ENCODE peak calls at places on chromosomes 1 and 21, in five cellular contexts. R is HCT116, M is K562, J is H1, T is GM12878. Y is an unnamed sample.

GRCh38 chr1:226402615-226403521 is 5.0 kb downstream of the PARP1 start:
- DNase-seq in M (no peak), J (no peak), R (no peak), T (no peak), Y (no peak)

GRCh38 chr1:248625971-248626370 is 8.9 kb downstream of the OR2T11 start:
- DNase-seq in J (no peak), R (no peak), T (no peak), M (no peak), Y (no peak)

GRCh38 chr1:110370827-110371226 is 20.0 kb downstream of the SLC16A4 start:
- DNase-seq in T (no peak), J (no peak), R (no peak), M (no peak), Y (no peak)

GRCh38 chr1:1561801-1562470 is 12.7 kb downstream of the SSU72 start:
- DNase-seq in M (no peak), R (no peak), J (no peak), T (no peak), Y (no peak)

GRCh38 chr21:44551290-44552015 is at the start of gene KRTAP10-2:
- DNase-seq in T (no peak), R (no peak), M (no peak), J (peak; percentile 45), Y (no peak)

GRCh38 chr1:4599951-4600481 is 54.4 kb upstream of the AJAP1 start:
- DNase-seq in T (no peak), R (no peak), J (no peak), M (no peak), Y (no peak)

GRCh38 chr1:18339161-18339560 is 141.6 kb upstream of the KLHDC7A start:
- DNase-seq in M (no peak), T (no peak), J (no peak), R (no peak), Y (no peak)

GRCh38 chr1:58620926-58621325 is 43.9 kb upstream of the TACSTD2 start:
- DNase-seq in T (no peak), M (no peak), R (no peak), J (no peak), Y (no peak)

GRCh38 chr1:229836324-229836723 is 210.3 kb downstream of the URB2 start:
- DNase-seq in R (no peak), J (no peak), T (no peak), M (no peak), Y (no peak)

GRCh38 chr1:221118176-221118937 is 239.1 kb downstream of the HLX start:
- DNase-seq in J (no peak), M (no peak), T (no peak), R (no peak), Y (no peak)

GRCh38 chr1:231162300-231162969 is 577 bp downstream of the TRIM67 start:
- DNase-seq in J (peak; percentile 84), T (no peak), M (peak; percentile 90), R (no peak), Y (peak; percentile 60)

GRCh38 chr21:36554411-36555157 is 74.7 kb upstream of the CLDN14 start:
- DNase-seq in T (no peak), J (peak; percentile 38), R (no peak), M (no peak), Y (no peak)

GRCh38 chr21:25953659-25954058 is 216.9 kb downstream of the APP start:
- DNase-seq in T (no peak), J (no peak), M (no peak), R (no peak), Y (no peak)

GRCh38 chr1:215004121-215004837 is 78.3 kb upstream of the KCNK2 start:
- DNase-seq in T (no peak), M (no peak), J (no peak), R (no peak), Y (no peak)

GRCh38 chr1:157081717-157082116 is 17.9 kb downstream of the ETV3L start:
- DNase-seq in M (no peak), R (no peak), T (no peak), J (no peak), Y (no peak)

GRCh38 chr1:24108334-24109165 is 3.4 kb downstream of the MYOM3 start:
- DNase-seq in R (peak; percentile 32), M (peak; percentile 49), J (no peak), T (no peak), Y (no peak)

GRCh38 chr1:43563779-43564616 is 33.3 kb downstream of the PTPRF start:
- DNase-seq in J (no peak), M (no peak), R (no peak), T (no peak), Y (no peak)

GRCh38 chr1:231335663-231336602 is 1.7 kb downstream of the EXOC8 start:
- DNase-seq in M (no peak), R (no peak), J (no peak), T (no peak), Y (no peak)

GRCh38 chr1:47444578-47445465 is 7.0 kb downstream of the FOXD2 start:
- DNase-seq in M (peak; percentile 36), R (no peak), T (no peak), J (peak; percentile 77), Y (no peak)

GRCh38 chr1:94725566-94725965 is 94.6 kb upstream of the SLC44A3 start:
- DNase-seq in J (no peak), R (no peak), M (no peak), T (no peak), Y (no peak)

GRCh38 chr1:108570128-108570527 is 10.2 kb downstream of the EEIG2 start:
- DNase-seq in M (no peak), J (no peak), R (peak; percentile 15), T (no peak), Y (peak; percentile 21)

GRCh38 chr1:168187180-168187579 is 8.4 kb downstream of the TIPRL start:
- DNase-seq in R (no peak), T (no peak), M (no peak), J (no peak), Y (no peak)

GRCh38 chr1:111748618-111749337 is 6.9 kb upstream of the DDX20 start:
- DNase-seq in M (no peak), R (no peak), J (no peak), T (no peak), Y (no peak)

GRCh38 chr1:100539836-100540536 is 2.0 kb downstream of the GPR88 start:
- DNase-seq in J (peak; percentile 74), T (no peak), R (no peak), M (no peak), Y (no peak)

GRCh38 chr1:59045137-59045536 is 251.8 kb upstream of the FGGY start:
- DNase-seq in J (no peak), T (no peak), M (no peak), R (no peak), Y (no peak)

GRCh38 chr1:9213956-9214355 is 20.6 kb upstream of the H6PD start:
- DNase-seq in J (no peak), T (no peak), M (no peak), R (no peak), Y (no peak)

DNA sequence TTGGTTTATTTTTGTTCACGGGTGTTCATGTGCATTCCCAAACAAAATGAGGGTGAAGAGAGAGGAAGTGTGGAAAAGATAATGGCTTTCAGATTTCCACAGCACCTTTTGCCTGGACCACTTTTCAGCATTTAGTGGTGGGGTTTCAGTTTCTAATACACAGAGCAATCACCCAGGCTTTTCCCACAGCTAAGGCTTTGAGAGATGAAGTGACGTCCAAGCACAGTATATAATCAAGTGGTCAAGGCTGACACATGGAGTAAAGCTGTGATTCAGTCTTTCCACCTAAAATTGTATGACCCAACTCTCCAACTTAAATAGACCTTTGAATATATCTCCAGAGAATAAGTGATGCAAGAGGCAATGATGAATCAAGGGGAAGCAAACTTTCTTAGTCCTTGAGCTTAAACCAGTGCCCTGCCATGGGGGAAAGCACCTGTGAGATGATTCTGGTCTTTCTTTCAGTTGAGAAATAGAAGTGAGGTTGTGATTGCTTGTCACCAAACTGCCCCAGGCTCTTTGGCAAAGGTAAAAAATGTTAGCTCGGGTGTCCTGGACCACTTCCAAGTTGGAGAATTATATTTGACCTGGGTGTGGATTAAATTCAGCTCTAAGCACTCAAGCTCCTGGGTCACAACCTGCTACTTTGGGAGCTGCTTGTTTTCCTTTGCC is 2.4 kb upstream of the PIK3R3 start:
- DNase-seq in R (no peak), T (peak; percentile 56), J (no peak), M (no peak), Y (peak; percentile 14)
- TF ChIP-seq JUND in R (no peak), T (no peak), J (no peak), M (no peak), Y (no peak)

GRCh38 chr1:206500046-206500445 is 7.3 kb upstream of the RASSF5 start:
- DNase-seq in T (no peak), R (no peak), J (no peak), M (no peak), Y (no peak)
- TF ChIP-seq JUND in T (no peak), R (no peak), J (no peak), M (no peak), Y (no peak)

DNA sequence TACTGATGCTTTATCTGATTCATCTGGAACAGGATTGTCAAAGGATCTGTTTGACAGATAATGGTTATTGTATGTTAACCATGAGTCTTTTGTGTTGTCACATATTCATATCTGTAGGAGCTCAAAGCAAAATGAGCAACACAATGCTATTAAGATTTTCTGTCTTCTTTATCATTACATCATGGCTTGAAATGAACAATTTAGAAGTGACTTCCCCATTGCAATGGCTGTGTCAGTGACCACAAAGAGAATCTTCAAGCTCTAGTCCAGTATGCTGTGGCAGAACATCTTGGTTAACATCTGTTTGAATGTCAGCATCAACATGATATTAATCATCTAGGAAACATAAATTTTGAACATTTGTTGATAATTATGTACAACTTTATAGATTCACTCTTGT is 1148.5 kb downstream of the PLA2G4A start:
- DNase-seq in M (no peak), T (no peak), R (no peak), J (no peak), Y (no peak)
- TF ChIP-seq JUND in M (no peak), T (no peak), R (no peak), J (no peak), Y (no peak)

GRCh38 chr1:160371691-160372208 is 4.9 kb downstream of the NHLH1 start:
- DNase-seq in R (no peak), J (no peak), M (no peak), T (no peak), Y (no peak)

GRCh38 chr1:160367934-160368923 is 1.4 kb downstream of the NHLH1 start:
- DNase-seq in T (no peak), M (peak; percentile 36), R (no peak), J (no peak), Y (no peak)

GRCh38 chr1:160369087-160369486 is 2.2 kb downstream of the NHLH1 start:
- DNase-seq in T (no peak), M (no peak), R (no peak), J (no peak), Y (no peak)

GRCh38 chr1:160371346-160371631 is 4.4 kb downstream of the NHLH1 start:
- DNase-seq in M (no peak), R (no peak), J (no peak), T (no peak), Y (no peak)

DNA sequence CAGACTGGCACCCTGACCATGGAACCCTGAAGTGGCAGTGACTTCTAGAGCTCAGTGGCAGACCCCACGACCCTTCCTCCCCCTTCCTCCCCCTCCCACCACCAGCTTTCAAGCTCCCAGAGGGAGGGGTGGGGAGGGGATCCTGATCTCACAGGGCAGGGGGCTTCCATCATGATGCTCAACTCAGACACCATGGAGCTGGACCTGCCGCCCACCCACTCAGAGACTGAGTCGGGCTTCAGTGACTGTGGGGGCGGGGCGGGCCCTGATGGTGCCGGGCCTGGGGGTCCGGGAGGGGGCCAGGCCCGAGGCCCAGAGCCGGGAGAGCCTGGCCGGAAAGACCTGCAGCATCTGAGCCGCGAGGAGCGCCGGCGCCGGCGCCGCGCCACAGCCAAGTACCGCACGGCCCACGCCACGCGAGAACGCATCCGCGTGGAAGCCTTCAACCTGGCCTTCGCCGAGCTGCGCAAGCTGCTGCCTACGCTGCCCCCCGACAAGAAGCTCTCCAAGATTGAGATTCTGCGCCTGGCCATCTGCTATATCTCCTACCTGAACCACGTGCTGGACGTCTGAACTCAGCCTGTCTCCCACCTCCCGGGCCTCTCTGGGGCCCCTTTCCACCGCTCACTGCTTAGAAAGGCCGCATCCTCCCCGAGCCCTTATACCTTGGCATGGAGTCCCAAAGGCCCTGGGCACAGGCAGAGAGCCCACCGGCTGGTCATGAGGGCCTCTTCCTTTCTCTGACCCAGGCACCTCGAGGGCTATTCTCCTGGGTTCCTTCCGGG is 3.9 kb downstream of the NHLH1 start:
- DNase-seq in R (no peak), M (no peak), J (no peak), T (no peak), Y (no peak)
- TF ChIP-seq JUND in R (no peak), M (no peak), J (no peak), T (no peak), Y (no peak)

Y was measured in T47D.